ENCODE peak calls at places on chromosomes 2 and 18, in six cellular contexts. One of them, this sample, is unnamed.

GRCh38 chr2:23549821-23550535 is 165.0 kb downstream of the KLHL29 start:
- DNase-seq in HCT116: no peak
- DNase-seq in HepG2: no peak
- DNase-seq in PC-9: no peak
- DNase-seq in body of pancreas: peak; percentile 28
- DNase-seq in upper lobe of right lung: no peak
- DNase-seq in this sample: no peak

GRCh38 chr2:65366595-65367125 is 65.7 kb downstream of the SPRED2 start:
- DNase-seq in body of pancreas: no peak
- DNase-seq in upper lobe of right lung: no peak
- DNase-seq in PC-9: peak; percentile 96
- DNase-seq in HepG2: peak; percentile 77
- DNase-seq in HCT116: peak; percentile 93
- DNase-seq in this sample: peak; percentile 98

GRCh38 chr18:51339866-51340265 is 142.4 kb upstream of the MEX3C start:
- DNase-seq in upper lobe of right lung: no peak
- DNase-seq in HCT116: no peak
- DNase-seq in HepG2: no peak
- DNase-seq in body of pancreas: no peak
- DNase-seq in PC-9: peak; percentile 58
- DNase-seq in this sample: no peak

GRCh38 chr2:113217455-113218282 is 43.9 kb downstream of the PSD4 start:
- DNase-seq in upper lobe of right lung: no peak
- DNase-seq in HepG2: peak; percentile 51
- DNase-seq in PC-9: no peak
- DNase-seq in HCT116: no peak
- DNase-seq in body of pancreas: no peak
- DNase-seq in this sample: no peak

GRCh38 chr2:31248139-31248538 is 14.2 kb downstream of the EHD3 start:
- DNase-seq in upper lobe of right lung: no peak
- DNase-seq in PC-9: no peak
- DNase-seq in HepG2: no peak
- DNase-seq in body of pancreas: no peak
- DNase-seq in HCT116: no peak
- DNase-seq in this sample: no peak

GRCh38 chr2:219509780-219510511 is 4.3 kb upstream of the ASIC4 start:
- DNase-seq in body of pancreas: peak; percentile 76
- DNase-seq in PC-9: no peak
- DNase-seq in upper lobe of right lung: no peak
- DNase-seq in HCT116: no peak
- DNase-seq in HepG2: peak; percentile 60
- DNase-seq in this sample: peak; percentile 43

GRCh38 chr2:160687629-160688028 is 194.0 kb upstream of the RBMS1 start:
- DNase-seq in PC-9: no peak
- DNase-seq in HepG2: no peak
- DNase-seq in upper lobe of right lung: no peak
- DNase-seq in body of pancreas: no peak
- DNase-seq in HCT116: no peak
- DNase-seq in this sample: no peak

GRCh38 chr2:43127208-43127940 is 99.0 kb downstream of the ZFP36L2 start:
- DNase-seq in HepG2: peak; percentile 68
- DNase-seq in HCT116: peak; percentile 33
- DNase-seq in upper lobe of right lung: peak; percentile 91
- DNase-seq in PC-9: no peak
- DNase-seq in body of pancreas: peak; percentile 63
- DNase-seq in this sample: peak; percentile 67

GRCh38 chr2:134763164-134763710 is 44.4 kb upstream of the TMEM163 start:
- DNase-seq in HepG2: no peak
- DNase-seq in HCT116: no peak
- DNase-seq in body of pancreas: no peak
- DNase-seq in upper lobe of right lung: no peak
- DNase-seq in PC-9: no peak
- DNase-seq in this sample: no peak

GRCh38 chr2:189899101-189899500 is 114.9 kb downstream of the PMS1 start:
- DNase-seq in HCT116: no peak
- DNase-seq in upper lobe of right lung: no peak
- DNase-seq in PC-9: no peak
- DNase-seq in HepG2: no peak
- DNase-seq in body of pancreas: no peak
- DNase-seq in this sample: no peak

GRCh38 chr2:72722492-72723090 is 103.2 kb downstream of the EXOC6B start:
- DNase-seq in body of pancreas: no peak
- DNase-seq in PC-9: no peak
- DNase-seq in HCT116: no peak
- DNase-seq in HepG2: peak; percentile 53
- DNase-seq in upper lobe of right lung: no peak
- DNase-seq in this sample: no peak

GRCh38 chr2:96341641-96342040 is 6.1 kb downstream of the NCAPH start:
- DNase-seq in HCT116: no peak
- DNase-seq in body of pancreas: no peak
- DNase-seq in upper lobe of right lung: no peak
- DNase-seq in PC-9: no peak
- DNase-seq in HepG2: no peak
- DNase-seq in this sample: no peak

GRCh38 chr2:234792566-234792965 is 159.3 kb upstream of the SH3BP4 start:
- DNase-seq in HCT116: no peak
- DNase-seq in HepG2: no peak
- DNase-seq in PC-9: no peak
- DNase-seq in upper lobe of right lung: no peak
- DNase-seq in body of pancreas: no peak
- DNase-seq in this sample: no peak

GRCh38 chr2:217521820-217522219 is 481.0 kb downstream of the TNS1 start:
- DNase-seq in HCT116: no peak
- DNase-seq in HepG2: no peak
- DNase-seq in body of pancreas: no peak
- DNase-seq in PC-9: no peak
- DNase-seq in upper lobe of right lung: no peak
- DNase-seq in this sample: no peak

GRCh38 chr2:200828104-200828503 is 16.4 kb downstream of the BZW1 start:
- DNase-seq in HepG2: no peak
- DNase-seq in upper lobe of right lung: no peak
- DNase-seq in body of pancreas: no peak
- DNase-seq in PC-9: no peak
- DNase-seq in HCT116: no peak
- DNase-seq in this sample: no peak

GRCh38 chr2:168470880-168471475 is 14.9 kb downstream of the CERS6 start:
- DNase-seq in HepG2: no peak
- DNase-seq in upper lobe of right lung: no peak
- DNase-seq in PC-9: no peak
- DNase-seq in body of pancreas: no peak
- DNase-seq in HCT116: no peak
- DNase-seq in this sample: no peak

GRCh38 chr18:73842795-73843394 is 304.7 kb downstream of the FBXO15 start:
- DNase-seq in HCT116: peak; percentile 4
- DNase-seq in body of pancreas: peak; percentile 55
- DNase-seq in HepG2: peak; percentile 4
- DNase-seq in upper lobe of right lung: no peak
- DNase-seq in PC-9: no peak
- DNase-seq in this sample: peak; percentile 35

GRCh38 chr18:58407263-58407648 is 221.6 kb downstream of the ALPK2 start:
- DNase-seq in HCT116: no peak
- DNase-seq in body of pancreas: no peak
- DNase-seq in upper lobe of right lung: no peak
- DNase-seq in HepG2: peak; percentile 94
- DNase-seq in PC-9: no peak
- DNase-seq in this sample: peak; percentile 21

GRCh38 chr2:217227794-217228193 is 367.9 kb upstream of the TNP1 start:
- DNase-seq in upper lobe of right lung: no peak
- DNase-seq in body of pancreas: no peak
- DNase-seq in HepG2: no peak
- DNase-seq in PC-9: no peak
- DNase-seq in HCT116: no peak
- DNase-seq in this sample: no peak

GRCh38 chr18:55317322-55317721 is 270.7 kb downstream of the TCF4 start:
- DNase-seq in upper lobe of right lung: no peak
- DNase-seq in HCT116: no peak
- DNase-seq in body of pancreas: no peak
- DNase-seq in PC-9: no peak
- DNase-seq in HepG2: no peak
- DNase-seq in this sample: no peak
- H3K4me3 ChIP-seq in upper lobe of right lung: peak overlapping the region; percentile 62
- H3K4me3 ChIP-seq in HCT116: no peak overlapping the region
- H3K4me3 ChIP-seq in body of pancreas: no peak overlapping the region
- H3K4me3 ChIP-seq in PC-9: no peak overlapping the region
- H3K4me3 ChIP-seq in HepG2: no peak overlapping the region
- H3K4me3 ChIP-seq in this sample: no peak overlapping the region

GRCh38 chr18:79399275-79400081 is 3.7 kb downstream of the NFATC1 start:
- DNase-seq in HepG2: no peak
- DNase-seq in body of pancreas: no peak
- DNase-seq in PC-9: no peak
- DNase-seq in upper lobe of right lung: peak; percentile 74
- DNase-seq in HCT116: no peak
- DNase-seq in this sample: no peak

GRCh38 chr18:79402209-79402576 is 6.5 kb downstream of the NFATC1 start:
- DNase-seq in PC-9: no peak
- DNase-seq in HCT116: no peak
- DNase-seq in HepG2: no peak
- DNase-seq in upper lobe of right lung: no peak
- DNase-seq in body of pancreas: no peak
- DNase-seq in this sample: no peak

GRCh38 chr18:79401494-79402208 is 5.9 kb downstream of the NFATC1 start:
- DNase-seq in upper lobe of right lung: peak; percentile 65
- DNase-seq in HepG2: no peak
- DNase-seq in PC-9: no peak
- DNase-seq in body of pancreas: no peak
- DNase-seq in HCT116: no peak
- DNase-seq in this sample: no peak

GRCh38 chr18:79400091-79400590 is 4.4 kb downstream of the NFATC1 start:
- DNase-seq in HepG2: no peak
- DNase-seq in upper lobe of right lung: peak; percentile 86
- DNase-seq in body of pancreas: peak; percentile 82
- DNase-seq in HCT116: no peak
- DNase-seq in PC-9: no peak
- DNase-seq in this sample: peak; percentile 28

GRCh38 chr18:79400591-79401381 is 5.1 kb downstream of the NFATC1 start:
- DNase-seq in HepG2: no peak
- DNase-seq in HCT116: no peak
- DNase-seq in body of pancreas: no peak
- DNase-seq in upper lobe of right lung: peak; percentile 61
- DNase-seq in PC-9: no peak
- DNase-seq in this sample: no peak
- H3K27ac ChIP-seq in HepG2: no peak overlapping the region
- H3K27ac ChIP-seq in HCT116: peak overlapping the region; percentile 63
- H3K27ac ChIP-seq in body of pancreas: peak overlapping the region; percentile 73
- H3K27ac ChIP-seq in upper lobe of right lung: peak overlapping the region; percentile 73
- H3K27ac ChIP-seq in PC-9: no peak overlapping the region
- H3K27ac ChIP-seq in this sample: peak overlapping the region; percentile 34

GRCh38 chr2:61671561-61672315 is 133.6 kb upstream of the XPO1 start:
- DNase-seq in body of pancreas: no peak
- DNase-seq in HCT116: no peak
- DNase-seq in upper lobe of right lung: no peak
- DNase-seq in PC-9: peak; percentile 81
- DNase-seq in HepG2: peak; percentile 39
- DNase-seq in this sample: no peak
- H3K4me3 ChIP-seq in body of pancreas: no peak overlapping the region
- H3K4me3 ChIP-seq in HCT116: no peak overlapping the region
- H3K4me3 ChIP-seq in upper lobe of right lung: peak overlapping the region; percentile 30
- H3K4me3 ChIP-seq in PC-9: peak overlapping the region; percentile 46
- H3K4me3 ChIP-seq in HepG2: peak overlapping the region; percentile 35
- H3K4me3 ChIP-seq in this sample: no peak overlapping the region

GRCh38 chr2:240070907-240071306 is 17.6 kb upstream of the OR6B3 start:
- DNase-seq in body of pancreas: no peak
- DNase-seq in upper lobe of right lung: no peak
- DNase-seq in HepG2: no peak
- DNase-seq in PC-9: no peak
- DNase-seq in HCT116: no peak
- DNase-seq in this sample: no peak

GRCh38 chr2:240069846-240070245 is 16.5 kb upstream of the OR6B3 start:
- DNase-seq in PC-9: peak; percentile 58
- DNase-seq in HepG2: no peak
- DNase-seq in body of pancreas: no peak
- DNase-seq in HCT116: no peak
- DNase-seq in upper lobe of right lung: no peak
- DNase-seq in this sample: no peak

GRCh38 chr2:240064898-240065297 is 11.6 kb upstream of the OR6B3 start:
- DNase-seq in upper lobe of right lung: no peak
- DNase-seq in HCT116: no peak
- DNase-seq in body of pancreas: no peak
- DNase-seq in PC-9: no peak
- DNase-seq in HepG2: no peak
- DNase-seq in this sample: no peak

GRCh38 chr2:240066489-240066888 is 13.2 kb upstream of the OR6B3 start:
- DNase-seq in HCT116: no peak
- DNase-seq in body of pancreas: no peak
- DNase-seq in upper lobe of right lung: no peak
- DNase-seq in PC-9: no peak
- DNase-seq in HepG2: no peak
- DNase-seq in this sample: no peak

GRCh38 chr2:240068193-240068592 is 14.9 kb upstream of the OR6B3 start:
- DNase-seq in PC-9: no peak
- DNase-seq in HCT116: no peak
- DNase-seq in HepG2: no peak
- DNase-seq in body of pancreas: no peak
- DNase-seq in upper lobe of right lung: no peak
- DNase-seq in this sample: no peak
- H3K27ac ChIP-seq in PC-9: no peak overlapping the region
- H3K27ac ChIP-seq in HCT116: no peak overlapping the region
- H3K27ac ChIP-seq in HepG2: no peak overlapping the region
- H3K27ac ChIP-seq in body of pancreas: no peak overlapping the region
- H3K27ac ChIP-seq in upper lobe of right lung: no peak overlapping the region
- H3K27ac ChIP-seq in this sample: no peak overlapping the region

GRCh38 chr18:11268691-11269686 is 119.6 kb upstream of the PIEZO2 start:
- DNase-seq in body of pancreas: no peak
- DNase-seq in HepG2: no peak
- DNase-seq in HCT116: no peak
- DNase-seq in PC-9: no peak
- DNase-seq in upper lobe of right lung: no peak
- DNase-seq in this sample: no peak
- H3K4me3 ChIP-seq in body of pancreas: no peak overlapping the region
- H3K4me3 ChIP-seq in HepG2: no peak overlapping the region
- H3K4me3 ChIP-seq in HCT116: no peak overlapping the region
- H3K4me3 ChIP-seq in PC-9: no peak overlapping the region
- H3K4me3 ChIP-seq in upper lobe of right lung: no peak overlapping the region
- H3K4me3 ChIP-seq in this sample: no peak overlapping the region

GRCh38 chr2:172698041-172698863 is 37.4 kb upstream of the RAPGEF4 start:
- DNase-seq in PC-9: peak; percentile 88
- DNase-seq in HCT116: peak; percentile 67
- DNase-seq in upper lobe of right lung: no peak
- DNase-seq in body of pancreas: no peak
- DNase-seq in HepG2: no peak
- DNase-seq in this sample: peak; percentile 62

GRCh38 chr2:172693037-172693436 is 42.6 kb upstream of the RAPGEF4 start:
- DNase-seq in upper lobe of right lung: no peak
- DNase-seq in HepG2: peak; percentile 28
- DNase-seq in PC-9: peak; percentile 99
- DNase-seq in body of pancreas: no peak
- DNase-seq in HCT116: peak; percentile 91
- DNase-seq in this sample: peak; percentile 96

GRCh38 chr2:172693529-172694185 is 42.0 kb upstream of the RAPGEF4 start:
- DNase-seq in body of pancreas: no peak
- DNase-seq in HepG2: no peak
- DNase-seq in PC-9: peak; percentile 78
- DNase-seq in HCT116: no peak
- DNase-seq in upper lobe of right lung: no peak
- DNase-seq in this sample: peak; percentile 7
- H3K27ac ChIP-seq in body of pancreas: no peak overlapping the region
- H3K27ac ChIP-seq in HepG2: no peak overlapping the region
- H3K27ac ChIP-seq in PC-9: peak overlapping the region; percentile 73
- H3K27ac ChIP-seq in HCT116: peak overlapping the region; percentile 2
- H3K27ac ChIP-seq in upper lobe of right lung: no peak overlapping the region
- H3K27ac ChIP-seq in this sample: no peak overlapping the region

GRCh38 chr2:119549236-119549635 is 5.0 kb downstream of the CFAP221 start:
- DNase-seq in upper lobe of right lung: no peak
- DNase-seq in HCT116: no peak
- DNase-seq in HepG2: no peak
- DNase-seq in PC-9: no peak
- DNase-seq in body of pancreas: no peak
- DNase-seq in this sample: no peak
- H3K4me3 ChIP-seq in upper lobe of right lung: no peak overlapping the region
- H3K4me3 ChIP-seq in HCT116: no peak overlapping the region
- H3K4me3 ChIP-seq in HepG2: no peak overlapping the region
- H3K4me3 ChIP-seq in PC-9: no peak overlapping the region
- H3K4me3 ChIP-seq in body of pancreas: no peak overlapping the region
- H3K4me3 ChIP-seq in this sample: no peak overlapping the region